ENCODE peak calls at places on chromosome 17, in four cellular contexts. One of them, this sample, is unnamed.

GRCh38 chr17:50916026-50916707 is 50.0 kb upstream of the TOB1 start:
- DNase-seq in HepG2: no peak
- DNase-seq in SK-N-SH: no peak
- DNase-seq in H1: no peak
- DNase-seq in this sample: no peak

GRCh38 chr17:10612957-10613744 is 44.0 kb downstream of the MYH3 start:
- DNase-seq in H1: no peak
- DNase-seq in SK-N-SH: no peak
- DNase-seq in HepG2: no peak
- DNase-seq in this sample: no peak

GRCh38 chr17:39962642-39963220 is at the start of gene GSDMA:
- DNase-seq in SK-N-SH: no peak
- DNase-seq in HepG2: no peak
- DNase-seq in H1: no peak
- DNase-seq in this sample: no peak

GRCh38 chr17:8223356-8224063 is 13.1 kb upstream of the AURKB start:
- DNase-seq in SK-N-SH: peak
- DNase-seq in HepG2: peak
- DNase-seq in H1: peak
- DNase-seq in this sample: no peak

GRCh38 chr17:82031303-82031884 is at the start of gene RAC3:
- DNase-seq in HepG2: no peak
- DNase-seq in H1: no peak
- DNase-seq in SK-N-SH: peak
- DNase-seq in this sample: no peak

GRCh38 chr17:34979650-34980352 is 511 bp upstream of the LIG3 start:
- DNase-seq in H1: no peak
- DNase-seq in SK-N-SH: no peak
- DNase-seq in HepG2: peak
- DNase-seq in this sample: no peak

GRCh38 chr17:19460695-19461094 is 49.7 kb downstream of the RNF112 start:
- DNase-seq in H1: peak
- DNase-seq in HepG2: no peak
- DNase-seq in SK-N-SH: no peak
- DNase-seq in this sample: no peak

GRCh38 chr17:27569257-27569722 is 61.7 kb upstream of the LGALS9 start:
- DNase-seq in HepG2: no peak
- DNase-seq in H1: peak
- DNase-seq in SK-N-SH: peak
- DNase-seq in this sample: no peak

GRCh38 chr17:6066183-6066948 is 3.8 kb upstream of the WSCD1 start:
- DNase-seq in HepG2: no peak
- DNase-seq in H1: no peak
- DNase-seq in SK-N-SH: no peak
- DNase-seq in this sample: no peak

GRCh38 chr17:64459284-64459747 is 10.4 kb downstream of the MILR1 start:
- DNase-seq in H1: no peak
- DNase-seq in HepG2: no peak
- DNase-seq in SK-N-SH: no peak
- DNase-seq in this sample: no peak

GRCh38 chr17:18025596-18026407 is 13.2 kb downstream of the ATPAF2 start:
- DNase-seq in H1: no peak
- DNase-seq in SK-N-SH: no peak
- DNase-seq in HepG2: no peak
- DNase-seq in this sample: no peak

GRCh38 chr17:64608571-64608981 is 53.5 kb downstream of the SMURF2 start:
- DNase-seq in SK-N-SH: no peak
- DNase-seq in H1: no peak
- DNase-seq in HepG2: no peak
- DNase-seq in this sample: no peak

GRCh38 chr17:17666111-17666714 is 15.0 kb upstream of the RAI1 start:
- DNase-seq in HepG2: peak
- DNase-seq in SK-N-SH: no peak
- DNase-seq in H1: no peak
- DNase-seq in this sample: no peak

GRCh38 chr17:7882068-7882467 is 6.5 kb upstream of the CHD3 start:
- DNase-seq in HepG2: no peak
- DNase-seq in SK-N-SH: no peak
- DNase-seq in H1: no peak
- DNase-seq in this sample: no peak

GRCh38 chr17:64255764-64256163 is 7.3 kb downstream of the TEX2 start:
- DNase-seq in SK-N-SH: no peak
- DNase-seq in HepG2: no peak
- DNase-seq in H1: no peak
- DNase-seq in this sample: no peak

GRCh38 chr17:9900744-9901143 is 4.3 kb downstream of the RCVRN start:
- DNase-seq in SK-N-SH: no peak
- DNase-seq in H1: no peak
- DNase-seq in HepG2: no peak
- DNase-seq in this sample: no peak

GRCh38 chr17:29090746-29091395 is 47.9 kb downstream of the PIPOX start:
- DNase-seq in HepG2: no peak
- DNase-seq in SK-N-SH: peak
- DNase-seq in H1: no peak
- DNase-seq in this sample: no peak

GRCh38 chr17:54518706-54519105 is 381.9 kb upstream of the TOM1L1 start:
- DNase-seq in HepG2: no peak
- DNase-seq in H1: no peak
- DNase-seq in SK-N-SH: no peak
- DNase-seq in this sample: no peak

GRCh38 chr17:82005701-82006348 is 16.9 kb downstream of the CENPX start:
- DNase-seq in SK-N-SH: no peak
- DNase-seq in H1: no peak
- DNase-seq in HepG2: no peak
- DNase-seq in this sample: no peak

GRCh38 chr17:43927101-43927935 is 15.0 kb downstream of the PPY start:
- DNase-seq in HepG2: no peak
- DNase-seq in SK-N-SH: no peak
- DNase-seq in H1: no peak
- DNase-seq in this sample: no peak

GRCh38 chr17:65548570-65548969 is 12.9 kb downstream of the AXIN2 start:
- DNase-seq in SK-N-SH: no peak
- DNase-seq in HepG2: no peak
- DNase-seq in H1: no peak
- DNase-seq in this sample: no peak

GRCh38 chr17:2177235-2177811 is 122.4 kb downstream of the HIC1 start:
- DNase-seq in H1: no peak
- DNase-seq in SK-N-SH: no peak
- DNase-seq in HepG2: peak
- DNase-seq in this sample: no peak

GRCh38 chr17:15944720-15945492 is at the start of gene ADORA2B:
- DNase-seq in HepG2: peak
- DNase-seq in H1: peak
- DNase-seq in SK-N-SH: peak
- DNase-seq in this sample: no peak

GRCh38 chr17:79607941-79608728 is 2.7 kb downstream of the RBFOX3 start:
- DNase-seq in SK-N-SH: peak
- DNase-seq in H1: peak
- DNase-seq in HepG2: no peak
- DNase-seq in this sample: no peak

GRCh38 chr17:75047398-75048098 is 523 bp downstream of the KCTD2 start:
- DNase-seq in HepG2: no peak
- DNase-seq in H1: no peak
- DNase-seq in SK-N-SH: no peak
- DNase-seq in this sample: no peak

GRCh38 chr17:69997332-69997731 is 77.7 kb upstream of the KCNJ16 start:
- DNase-seq in SK-N-SH: no peak
- DNase-seq in H1: no peak
- DNase-seq in HepG2: no peak
- DNase-seq in this sample: no peak

GRCh38 chr17:44465897-44466296 is 37.3 kb downstream of the GPATCH8 start:
- DNase-seq in SK-N-SH: no peak
- DNase-seq in HepG2: no peak
- DNase-seq in H1: no peak
- DNase-seq in this sample: no peak

GRCh38 chr17:79626156-79626890 is 15.5 kb upstream of the RBFOX3 start:
- DNase-seq in SK-N-SH: peak
- DNase-seq in H1: peak
- DNase-seq in HepG2: no peak
- DNase-seq in this sample: no peak

GRCh38 chr17:1617620-1618174 is 10.9 kb downstream of the SLC43A2 start:
- DNase-seq in HepG2: no peak
- DNase-seq in H1: no peak
- DNase-seq in SK-N-SH: no peak
- DNase-seq in this sample: no peak

GRCh38 chr17:30239089-30239462 is 3.6 kb upstream of the SLC6A4 start:
- DNase-seq in SK-N-SH: no peak
- DNase-seq in HepG2: no peak
- DNase-seq in H1: no peak
- DNase-seq in this sample: no peak

GRCh38 chr17:65902831-65903549 is 288.9 kb downstream of the CEP112 start:
- DNase-seq in H1: no peak
- DNase-seq in SK-N-SH: no peak
- DNase-seq in HepG2: no peak
- DNase-seq in this sample: no peak

GRCh38 chr17:48576479-48577309 is 1.5 kb downstream of the HOXB4 start:
- DNase-seq in HepG2: no peak
- DNase-seq in SK-N-SH: no peak
- DNase-seq in H1: no peak
- DNase-seq in this sample: no peak

GRCh38 chr17:48575673-48576478 is 2.3 kb downstream of the HOXB4 start:
- DNase-seq in SK-N-SH: no peak
- DNase-seq in H1: no peak
- DNase-seq in HepG2: no peak
- DNase-seq in this sample: no peak

GRCh38 chr17:48574523-48575065 is 3.6 kb downstream of the HOXB4 start:
- DNase-seq in HepG2: no peak
- DNase-seq in SK-N-SH: no peak
- DNase-seq in H1: no peak
- DNase-seq in this sample: no peak

GRCh38 chr17:48577330-48577945 is 712 bp downstream of the HOXB4 start:
- DNase-seq in SK-N-SH: no peak
- DNase-seq in H1: no peak
- DNase-seq in HepG2: no peak
- DNase-seq in this sample: no peak

DNA sequence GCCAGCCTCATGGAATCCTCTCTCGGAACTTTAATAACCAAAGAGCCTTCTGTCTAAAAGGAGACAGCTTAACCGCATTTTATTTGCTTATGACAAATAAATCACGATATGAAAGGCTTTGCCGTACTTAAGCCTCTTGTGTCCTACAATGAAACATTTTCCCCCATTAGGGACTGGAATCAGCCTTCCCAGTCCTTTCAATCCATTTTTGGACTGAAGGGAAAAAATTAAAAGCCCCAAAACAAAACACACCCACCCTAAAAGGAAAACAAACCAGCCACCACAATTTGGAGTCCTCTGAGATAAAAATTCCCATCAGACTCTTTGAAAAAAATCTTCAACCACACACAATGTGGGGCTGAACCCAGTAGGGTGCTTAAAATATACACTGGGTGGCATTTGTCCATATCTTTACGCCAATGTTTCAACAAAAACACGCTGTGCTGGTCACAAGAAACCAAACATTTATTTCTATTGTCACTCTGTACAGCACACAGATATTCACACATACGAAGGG is 3.0 kb downstream of the HOXB4 start:
- DNase-seq in H1: no peak
- DNase-seq in HepG2: no peak
- DNase-seq in SK-N-SH: no peak
- DNase-seq in this sample: no peak
- TF ChIP-seq TCF12 in H1: no peak
- TF ChIP-seq TCF12 in HepG2: no peak
- TF ChIP-seq TCF12 in SK-N-SH: no peak
- TF ChIP-seq TCF12 in this sample: no peak

GRCh38 chr17:41664587-41665565 is 23.8 kb upstream of the EIF1 start:
- DNase-seq in SK-N-SH: no peak
- DNase-seq in HepG2: no peak
- DNase-seq in H1: no peak
- DNase-seq in this sample: no peak

GRCh38 chr17:41666708-41667279 is 21.9 kb upstream of the EIF1 start:
- DNase-seq in HepG2: peak
- DNase-seq in H1: peak
- DNase-seq in SK-N-SH: peak
- DNase-seq in this sample: peak

GRCh38 chr17:41667280-41668008 is 21.2 kb upstream of the EIF1 start:
- DNase-seq in HepG2: no peak
- DNase-seq in H1: no peak
- DNase-seq in SK-N-SH: no peak
- DNase-seq in this sample: no peak

GRCh38 chr17:41665566-41666335 is 22.9 kb upstream of the EIF1 start:
- DNase-seq in SK-N-SH: peak
- DNase-seq in HepG2: peak
- DNase-seq in H1: peak
- DNase-seq in this sample: peak

GRCh38 chr17:41666336-41666680 is 22.4 kb upstream of the EIF1 start:
- DNase-seq in HepG2: no peak
- DNase-seq in SK-N-SH: peak
- DNase-seq in H1: no peak
- DNase-seq in this sample: peak
- TF ChIP-seq TCF12 in HepG2: no peak
- TF ChIP-seq TCF12 in SK-N-SH: no peak
- TF ChIP-seq TCF12 in H1: no peak
- TF ChIP-seq TCF12 in this sample: peak

GRCh38 chr17:46053911-46054534 is 55.0 kb downstream of the STH start:
- DNase-seq in SK-N-SH: no peak
- DNase-seq in H1: no peak
- DNase-seq in HepG2: no peak
- DNase-seq in this sample: no peak
- TF ChIP-seq TCF12 in SK-N-SH: no peak
- TF ChIP-seq TCF12 in H1: no peak
- TF ChIP-seq TCF12 in HepG2: no peak
- TF ChIP-seq TCF12 in this sample: no peak

GRCh38 chr17:42055496-42055895 is 5.1 kb upstream of the C17orf113 start:
- DNase-seq in HepG2: no peak
- DNase-seq in SK-N-SH: no peak
- DNase-seq in H1: no peak
- DNase-seq in this sample: no peak
- TF ChIP-seq TCF12 in HepG2: no peak
- TF ChIP-seq TCF12 in SK-N-SH: no peak
- TF ChIP-seq TCF12 in H1: no peak
- TF ChIP-seq TCF12 in this sample: no peak

GRCh38 chr17:77497578-77497934 is 356.8 kb downstream of the SEC14L1 start:
- DNase-seq in HepG2: no peak
- DNase-seq in SK-N-SH: peak
- DNase-seq in H1: no peak
- DNase-seq in this sample: no peak

GRCh38 chr17:77499699-77500435 is 359.1 kb downstream of the SEC14L1 start:
- DNase-seq in SK-N-SH: peak
- DNase-seq in H1: no peak
- DNase-seq in HepG2: no peak
- DNase-seq in this sample: no peak

GRCh38 chr17:77501101-77501566 is 360.4 kb downstream of the SEC14L1 start:
- DNase-seq in HepG2: peak
- DNase-seq in SK-N-SH: peak
- DNase-seq in H1: no peak
- DNase-seq in this sample: no peak

GRCh38 chr17:77498056-77498785 is 357.5 kb downstream of the SEC14L1 start:
- DNase-seq in SK-N-SH: peak
- DNase-seq in HepG2: no peak
- DNase-seq in H1: no peak
- DNase-seq in this sample: no peak

GRCh38 chr17:77498875-77499698 is 358.3 kb downstream of the SEC14L1 start:
- DNase-seq in H1: no peak
- DNase-seq in HepG2: no peak
- DNase-seq in SK-N-SH: peak
- DNase-seq in this sample: no peak
- TF ChIP-seq TCF12 in H1: no peak
- TF ChIP-seq TCF12 in HepG2: no peak
- TF ChIP-seq TCF12 in SK-N-SH: no peak
- TF ChIP-seq TCF12 in this sample: no peak

GRCh38 chr17:68200689-68201424 is 47.0 kb upstream of the AMZ2 start:
- DNase-seq in HepG2: peak
- DNase-seq in SK-N-SH: peak
- DNase-seq in H1: peak
- DNase-seq in this sample: no peak
- TF ChIP-seq TCF12 in HepG2: no peak
- TF ChIP-seq TCF12 in SK-N-SH: no peak
- TF ChIP-seq TCF12 in H1: peak
- TF ChIP-seq TCF12 in this sample: peak

This sample was measured in GM12878.